ENCODE peak calls at places on chromosome 12, in six cellular contexts. Y is GM20000, U is GM06990, K is H1, L is WERI-Rb-1, H is dorsolateral prefrontal cortex. R is an unnamed sample.

GRCh38 chr12:3015356-3015755 is 56.2 kb downstream of the TEAD4 start:
- DNase-seq in Y (no peak), U (no peak), K (no peak), L (no peak), H (no peak), R (no peak)

GRCh38 chr12:39224971-39225370 is 217.9 kb downstream of the KIF21A start:
- DNase-seq in Y (no peak), U (no peak), K (no peak), L (no peak), H (no peak), R (no peak)

GRCh38 chr12:125208942-125209341 is 143.7 kb downstream of the AACS start:
- DNase-seq in Y (no peak), U (no peak), K (no peak), L (peak; percentile 69), H (no peak), R (no peak)

GRCh38 chr12:109817627-109818231 is 15.5 kb downstream of the TRPV4 start:
- DNase-seq in Y (no peak), U (no peak), K (no peak), L (no peak), H (no peak), R (no peak)

GRCh38 chr12:132319359-132319950 is 9.9 kb downstream of the GALNT9 start:
- DNase-seq in Y (no peak), U (no peak), K (no peak), L (no peak), H (no peak), R (no peak)

GRCh38 chr12:14367097-14367661 is 1.7 kb downstream of the ATF7IP start:
- DNase-seq in Y (peak; percentile 58), U (peak; percentile 71), K (no peak), L (no peak), H (no peak), R (no peak)

GRCh38 chr12:124437621-124438414 is 129.6 kb downstream of the NCOR2 start:
- DNase-seq in Y (no peak), U (no peak), K (no peak), L (no peak), H (no peak), R (no peak)

GRCh38 chr12:46515829-46516228 is 143.3 kb upstream of the SLC38A2 start:
- DNase-seq in Y (no peak), U (no peak), K (no peak), L (no peak), H (no peak), R (no peak)

GRCh38 chr12:47808574-47809380 is 10.9 kb downstream of the HDAC7 start:
- DNase-seq in Y (no peak), U (no peak), K (no peak), L (no peak), H (no peak), R (no peak)

GRCh38 chr12:78060186-78060585 is 229.5 kb downstream of the NAV3 start:
- DNase-seq in Y (no peak), U (no peak), K (no peak), L (no peak), H (no peak), R (no peak)

GRCh38 chr12:7542813-7543212 is 39.2 kb upstream of the CD163 start:
- DNase-seq in Y (no peak), U (no peak), K (no peak), L (no peak), H (no peak), R (no peak)

GRCh38 chr12:129870146-129870545 is 33.7 kb downstream of the TMEM132D start:
- DNase-seq in Y (no peak), U (no peak), K (no peak), L (no peak), H (no peak), R (no peak)

GRCh38 chr12:92438641-92439396 is 264.0 kb upstream of the PLEKHG7 start:
- DNase-seq in Y (no peak), U (no peak), K (no peak), L (no peak), H (no peak), R (no peak)

GRCh38 chr12:109519787-109520186 is 42.4 kb downstream of the UBE3B start:
- DNase-seq in Y (no peak), U (no peak), K (no peak), L (no peak), H (no peak), R (no peak)

GRCh38 chr12:27785882-27786570 is 6.0 kb upstream of the MANSC4 start:
- DNase-seq in Y (no peak), U (peak; percentile 18), K (no peak), L (no peak), H (no peak), R (no peak)

GRCh38 chr12:51785906-51786305 is 62.6 kb downstream of the FIGNL2 start:
- DNase-seq in Y (no peak), U (no peak), K (no peak), L (no peak), H (no peak), R (no peak)

GRCh38 chr12:131055093-131055465 is 101.4 kb downstream of the ADGRD1 start:
- DNase-seq in Y (no peak), U (no peak), K (no peak), L (no peak), H (no peak), R (no peak)

GRCh38 chr12:126874427-126875026 is 1392.4 kb upstream of the TMEM132C start:
- DNase-seq in Y (peak; percentile 61), U (peak; percentile 13), K (peak; percentile 89), L (peak; percentile 85), H (peak; percentile 64), R (peak; percentile 3)

GRCh38 chr12:16599081-16599480 is 6.9 kb downstream of the LMO3 start:
- DNase-seq in Y (no peak), U (no peak), K (no peak), L (no peak), H (no peak), R (no peak)

GRCh38 chr12:8018666-8019581 is 13.6 kb upstream of the FOXJ2 start:
- DNase-seq in Y (peak; percentile 41), U (peak; percentile 22), K (peak; percentile 87), L (peak; percentile 91), H (no peak), R (peak; percentile 57)

GRCh38 chr12:4985820-4986219 is 57.9 kb upstream of the KCNA5 start:
- DNase-seq in Y (no peak), U (no peak), K (no peak), L (no peak), H (no peak), R (no peak)

GRCh38 chr12:57176846-57177245 is 29.4 kb upstream of the LRP1-AS start:
- DNase-seq in Y (no peak), U (no peak), K (no peak), L (no peak), H (no peak), R (no peak)

GRCh38 chr12:24360057-24360456 is 410.6 kb upstream of the SOX5 start:
- DNase-seq in Y (no peak), U (no peak), K (no peak), L (no peak), H (no peak), R (no peak)

GRCh38 chr12:113259499-113259953 is 38.3 kb downstream of the TPCN1 start:
- DNase-seq in Y (no peak), U (no peak), K (no peak), L (peak; percentile 78), H (peak; percentile 82), R (no peak)

GRCh38 chr12:51639361-51639760 is 48.3 kb downstream of the SCN8A start:
- DNase-seq in Y (no peak), U (no peak), K (no peak), L (no peak), H (no peak), R (no peak)

GRCh38 chr12:109899783-109900751 is at the start of gene TCHP:
- DNase-seq in Y (peak; percentile 92), U (peak; percentile 84), K (peak; percentile 76), L (peak; percentile 83), H (peak; percentile 80), R (peak; percentile 78)

GRCh38 chr12:45666452-45667215 is 62.9 kb upstream of the ARID2 start:
- DNase-seq in Y (no peak), U (no peak), K (no peak), L (no peak), H (no peak), R (no peak)

GRCh38 chr12:84912191-84913142 is at the start of gene SLC6A15:
- DNase-seq in Y (peak; percentile 15), U (peak; percentile 14), K (peak; percentile 88), L (peak; percentile 94), H (peak; percentile 91), R (peak; percentile 80)
- TF ChIP-seq CTCF in Y (no peak), U (no peak), K (peak; percentile 44), L (peak; percentile 63), H (peak; percentile 54), R (peak; percentile 63)

GRCh38 chr12:104456417-104456949 is at the start of gene CHST11:
- DNase-seq in Y (peak; percentile 94), U (peak; percentile 93), K (peak; percentile 90), L (peak; percentile 61), H (peak; percentile 70), R (peak; percentile 90)
- TF ChIP-seq CTCF in Y (no peak), U (peak; percentile 25), K (peak; percentile 28), L (no peak), H (peak; percentile 33), R (no peak)

GRCh38 chr12:120854804-120855203 is 49.4 kb downstream of the SPPL3 start:
- DNase-seq in Y (no peak), U (no peak), K (no peak), L (no peak), H (no peak), R (no peak)

GRCh38 chr12:120853188-120853587 is 51.0 kb downstream of the SPPL3 start:
- DNase-seq in Y (no peak), U (no peak), K (no peak), L (no peak), H (no peak), R (no peak)

GRCh38 chr12:120858306-120859088 is 45.7 kb downstream of the SPPL3 start:
- DNase-seq in Y (no peak), U (no peak), K (no peak), L (no peak), H (no peak), R (no peak)

GRCh38 chr12:120855823-120856589 is 48.2 kb downstream of the SPPL3 start:
- DNase-seq in Y (no peak), U (no peak), K (no peak), L (no peak), H (no peak), R (no peak)

DNA sequence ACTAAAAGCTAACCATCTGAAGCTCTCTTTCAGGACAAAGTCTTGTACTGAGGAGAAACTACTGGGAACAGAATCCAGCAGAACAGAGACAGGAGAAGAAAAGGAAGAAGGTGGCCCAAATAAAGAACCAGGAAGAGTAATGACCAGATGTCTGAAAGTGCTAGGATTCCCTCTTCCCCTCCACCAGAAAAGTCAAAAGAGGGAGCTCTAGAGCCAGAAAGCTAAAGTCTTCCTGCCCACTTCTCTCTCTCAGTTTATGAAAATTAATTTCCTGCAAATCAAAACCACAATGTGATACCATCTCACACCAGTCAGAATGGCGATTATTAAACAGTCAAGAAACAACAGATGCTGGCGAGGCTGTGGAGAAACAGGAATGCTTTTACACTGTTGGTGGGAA is 47.2 kb downstream of the SPPL3 start:
- DNase-seq in Y (no peak), U (no peak), K (no peak), L (no peak), H (no peak), R (no peak)
- TF ChIP-seq CTCF in Y (peak; percentile 41), U (peak; percentile 47), K (peak; percentile 20), L (peak; percentile 49), H (no peak), R (no peak)

DNA sequence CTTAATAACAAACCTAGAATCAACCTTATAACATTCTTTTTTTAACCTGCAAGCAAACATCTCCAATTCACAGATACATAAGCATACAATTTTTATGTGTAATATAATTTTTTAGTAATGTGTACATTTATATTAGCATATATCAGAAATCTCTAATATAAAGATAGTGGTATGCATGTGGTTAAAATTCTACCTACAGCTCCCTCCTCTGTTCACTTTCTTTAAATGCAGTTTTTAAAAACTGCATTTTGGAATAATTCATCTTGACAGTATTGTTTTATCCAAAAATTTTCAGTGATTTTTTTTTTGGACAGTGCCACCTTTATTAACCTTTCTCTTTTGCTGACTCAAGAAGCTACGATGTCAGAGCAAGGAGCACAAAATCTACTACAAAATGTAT is 13.2 kb upstream of the RXYLT1 start:
- DNase-seq in Y (no peak), U (no peak), K (no peak), L (no peak), H (no peak), R (no peak)
- TF ChIP-seq CTCF in Y (no peak), U (no peak), K (no peak), L (no peak), H (no peak), R (peak; percentile 21)